ENCODE peak calls at places on chromosome 7, in nine cellular contexts. One of them, this sample, is unnamed.

GRCh38 chr7:42274052-42274451 is 37.0 kb upstream of the GLI3 start:
- DNase-seq in CD8-positive, alpha-beta memory T cell: no peak
- DNase-seq in ovary: no peak
- DNase-seq in H9: no peak
- DNase-seq in naive thymus-derived CD4-positive, alpha-beta T cell: no peak
- DNase-seq in HCT116: no peak
- DNase-seq in K562: no peak
- DNase-seq in PC-3: peak; percentile 71
- DNase-seq in CD4-positive, CD25-positive, alpha-beta regulatory T cell: no peak
- DNase-seq in this sample: no peak

GRCh38 chr7:95867309-95867708 is 95.0 kb downstream of the DYNC1I1 start:
- DNase-seq in CD8-positive, alpha-beta memory T cell: no peak
- DNase-seq in ovary: no peak
- DNase-seq in H9: peak; percentile 67
- DNase-seq in naive thymus-derived CD4-positive, alpha-beta T cell: no peak
- DNase-seq in HCT116: no peak
- DNase-seq in K562: no peak
- DNase-seq in PC-3: no peak
- DNase-seq in CD4-positive, CD25-positive, alpha-beta regulatory T cell: no peak
- DNase-seq in this sample: no peak

GRCh38 chr7:149450821-149451220 is 10.0 kb downstream of the ZNF777 start:
- DNase-seq in CD8-positive, alpha-beta memory T cell: no peak
- DNase-seq in ovary: no peak
- DNase-seq in H9: no peak
- DNase-seq in naive thymus-derived CD4-positive, alpha-beta T cell: no peak
- DNase-seq in HCT116: no peak
- DNase-seq in K562: no peak
- DNase-seq in PC-3: no peak
- DNase-seq in CD4-positive, CD25-positive, alpha-beta regulatory T cell: no peak
- DNase-seq in this sample: no peak

GRCh38 chr7:11232462-11232861 is 258.8 kb downstream of the PHF14 start:
- DNase-seq in CD8-positive, alpha-beta memory T cell: no peak
- DNase-seq in ovary: no peak
- DNase-seq in H9: no peak
- DNase-seq in naive thymus-derived CD4-positive, alpha-beta T cell: no peak
- DNase-seq in HCT116: no peak
- DNase-seq in K562: no peak
- DNase-seq in PC-3: peak; percentile 7
- DNase-seq in CD4-positive, CD25-positive, alpha-beta regulatory T cell: no peak
- DNase-seq in this sample: no peak

GRCh38 chr7:82235710-82236109 is 207.9 kb downstream of the CACNA2D1 start:
- DNase-seq in CD8-positive, alpha-beta memory T cell: no peak
- DNase-seq in ovary: no peak
- DNase-seq in H9: no peak
- DNase-seq in naive thymus-derived CD4-positive, alpha-beta T cell: no peak
- DNase-seq in HCT116: no peak
- DNase-seq in K562: no peak
- DNase-seq in PC-3: peak; percentile 18
- DNase-seq in CD4-positive, CD25-positive, alpha-beta regulatory T cell: no peak
- DNase-seq in this sample: no peak

GRCh38 chr7:43872401-43873165 is 3.3 kb upstream of the MRPS24 start:
- DNase-seq in CD8-positive, alpha-beta memory T cell: no peak
- DNase-seq in ovary: peak; percentile 41
- DNase-seq in H9: no peak
- DNase-seq in naive thymus-derived CD4-positive, alpha-beta T cell: no peak
- DNase-seq in HCT116: no peak
- DNase-seq in K562: peak; percentile 36
- DNase-seq in PC-3: peak; percentile 91
- DNase-seq in CD4-positive, CD25-positive, alpha-beta regulatory T cell: no peak
- DNase-seq in this sample: no peak

GRCh38 chr7:73746378-73746777 is 7.8 kb upstream of the ABHD11 start:
- DNase-seq in CD8-positive, alpha-beta memory T cell: no peak
- DNase-seq in ovary: no peak
- DNase-seq in H9: no peak
- DNase-seq in naive thymus-derived CD4-positive, alpha-beta T cell: no peak
- DNase-seq in HCT116: no peak
- DNase-seq in K562: no peak
- DNase-seq in PC-3: no peak
- DNase-seq in CD4-positive, CD25-positive, alpha-beta regulatory T cell: no peak
- DNase-seq in this sample: no peak

GRCh38 chr7:30237271-30237695 is 47.1 kb upstream of the ZNRF2 start:
- DNase-seq in CD8-positive, alpha-beta memory T cell: no peak
- DNase-seq in ovary: no peak
- DNase-seq in H9: no peak
- DNase-seq in naive thymus-derived CD4-positive, alpha-beta T cell: no peak
- DNase-seq in HCT116: no peak
- DNase-seq in K562: no peak
- DNase-seq in PC-3: no peak
- DNase-seq in CD4-positive, CD25-positive, alpha-beta regulatory T cell: no peak
- DNase-seq in this sample: peak; percentile 14

GRCh38 chr7:105769951-105770628 is 106.3 kb downstream of the ATXN7L1 start:
- DNase-seq in CD8-positive, alpha-beta memory T cell: no peak
- DNase-seq in ovary: no peak
- DNase-seq in H9: no peak
- DNase-seq in naive thymus-derived CD4-positive, alpha-beta T cell: no peak
- DNase-seq in HCT116: peak; percentile 61
- DNase-seq in K562: no peak
- DNase-seq in PC-3: peak; percentile 84
- DNase-seq in CD4-positive, CD25-positive, alpha-beta regulatory T cell: no peak
- DNase-seq in this sample: no peak

GRCh38 chr7:20241491-20242261 is 24.5 kb upstream of the MACC1 start:
- DNase-seq in CD8-positive, alpha-beta memory T cell: no peak
- DNase-seq in ovary: no peak
- DNase-seq in H9: no peak
- DNase-seq in naive thymus-derived CD4-positive, alpha-beta T cell: no peak
- DNase-seq in HCT116: no peak
- DNase-seq in K562: no peak
- DNase-seq in PC-3: peak; percentile 83
- DNase-seq in CD4-positive, CD25-positive, alpha-beta regulatory T cell: no peak
- DNase-seq in this sample: no peak

GRCh38 chr7:37448637-37449331 is at the start of gene ELMO1:
- DNase-seq in CD8-positive, alpha-beta memory T cell: peak; percentile 85
- DNase-seq in ovary: peak; percentile 80
- DNase-seq in H9: peak; percentile 87
- DNase-seq in naive thymus-derived CD4-positive, alpha-beta T cell: peak; percentile 81
- DNase-seq in HCT116: no peak
- DNase-seq in K562: peak; percentile 23
- DNase-seq in PC-3: peak; percentile 2
- DNase-seq in CD4-positive, CD25-positive, alpha-beta regulatory T cell: peak; percentile 82
- DNase-seq in this sample: peak; percentile 59

GRCh38 chr7:14751461-14751860 is 151.1 kb downstream of the DGKB start:
- DNase-seq in CD8-positive, alpha-beta memory T cell: no peak
- DNase-seq in ovary: no peak
- DNase-seq in H9: no peak
- DNase-seq in naive thymus-derived CD4-positive, alpha-beta T cell: no peak
- DNase-seq in HCT116: no peak
- DNase-seq in K562: no peak
- DNase-seq in PC-3: no peak
- DNase-seq in CD4-positive, CD25-positive, alpha-beta regulatory T cell: no peak
- DNase-seq in this sample: no peak

GRCh38 chr7:134515569-134516468 is 11.5 kb upstream of the AKR1B10 start:
- DNase-seq in CD8-positive, alpha-beta memory T cell: no peak
- DNase-seq in ovary: no peak
- DNase-seq in H9: no peak
- DNase-seq in naive thymus-derived CD4-positive, alpha-beta T cell: no peak
- DNase-seq in HCT116: peak; percentile 68
- DNase-seq in K562: no peak
- DNase-seq in PC-3: peak; percentile 99
- DNase-seq in CD4-positive, CD25-positive, alpha-beta regulatory T cell: no peak
- DNase-seq in this sample: no peak

GRCh38 chr7:158863611-158864506 is 7.5 kb downstream of the DYNC2I1 start:
- DNase-seq in CD8-positive, alpha-beta memory T cell: peak; percentile 5
- DNase-seq in ovary: peak; percentile 79
- DNase-seq in H9: no peak
- DNase-seq in naive thymus-derived CD4-positive, alpha-beta T cell: peak; percentile 23
- DNase-seq in HCT116: peak; percentile 31
- DNase-seq in K562: peak; percentile 94
- DNase-seq in PC-3: peak; percentile 85
- DNase-seq in CD4-positive, CD25-positive, alpha-beta regulatory T cell: peak; percentile 13
- DNase-seq in this sample: peak; percentile 53
- H3K4me1 ChIP-seq in CD8-positive, alpha-beta memory T cell: peaks cover 21% of the 10 kb centered on the region
- H3K4me1 ChIP-seq in ovary: peaks cover 4% of the 10 kb centered on the region
- H3K4me1 ChIP-seq in H9: no peaks in the 10 kb centered on the region
- H3K4me1 ChIP-seq in naive thymus-derived CD4-positive, alpha-beta T cell: no peaks in the 10 kb centered on the region
- H3K4me1 ChIP-seq in HCT116: peaks cover 7% of the 10 kb centered on the region
- H3K4me1 ChIP-seq in K562: peaks cover 58% of the 10 kb centered on the region
- H3K4me1 ChIP-seq in PC-3: peaks cover 34% of the 10 kb centered on the region
- H3K4me1 ChIP-seq in CD4-positive, CD25-positive, alpha-beta regulatory T cell: peaks cover 7% of the 10 kb centered on the region
- H3K4me1 ChIP-seq in this sample: peaks cover 9% of the 10 kb centered on the region

DNA sequence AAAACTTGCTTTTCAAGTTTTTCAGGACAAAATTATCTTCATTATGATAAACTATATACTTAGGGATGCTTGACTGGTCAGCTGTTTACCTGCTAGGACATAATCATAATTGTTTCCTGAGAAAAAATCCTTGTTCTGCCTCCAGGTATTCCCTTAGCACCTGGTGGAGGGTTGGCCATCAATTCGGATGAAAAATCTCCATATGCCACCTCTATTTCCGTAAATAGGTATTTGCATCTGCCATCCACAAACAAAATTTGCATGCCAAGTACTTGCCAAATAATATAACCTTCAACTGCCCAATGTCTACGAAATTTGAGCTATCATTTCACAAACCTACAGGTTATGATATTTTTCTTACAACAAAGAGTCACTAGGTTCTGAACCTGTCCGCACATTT is 126.2 kb downstream of the RNF133 start:
- DNase-seq in CD8-positive, alpha-beta memory T cell: no peak
- DNase-seq in ovary: no peak
- DNase-seq in H9: no peak
- DNase-seq in naive thymus-derived CD4-positive, alpha-beta T cell: no peak
- DNase-seq in HCT116: no peak
- DNase-seq in K562: no peak
- DNase-seq in PC-3: no peak
- DNase-seq in CD4-positive, CD25-positive, alpha-beta regulatory T cell: no peak
- DNase-seq in this sample: no peak
- H3K4me1 ChIP-seq in CD8-positive, alpha-beta memory T cell: no peaks in the 10 kb centered on the region
- H3K4me1 ChIP-seq in ovary: no peaks in the 10 kb centered on the region
- H3K4me1 ChIP-seq in H9: no peaks in the 10 kb centered on the region
- H3K4me1 ChIP-seq in naive thymus-derived CD4-positive, alpha-beta T cell: no peaks in the 10 kb centered on the region
- H3K4me1 ChIP-seq in HCT116: no peaks in the 10 kb centered on the region
- H3K4me1 ChIP-seq in K562: no peaks in the 10 kb centered on the region
- H3K4me1 ChIP-seq in PC-3: no peaks in the 10 kb centered on the region
- H3K4me1 ChIP-seq in CD4-positive, CD25-positive, alpha-beta regulatory T cell: no peaks in the 10 kb centered on the region
- H3K4me1 ChIP-seq in this sample: no peaks in the 10 kb centered on the region

DNA sequence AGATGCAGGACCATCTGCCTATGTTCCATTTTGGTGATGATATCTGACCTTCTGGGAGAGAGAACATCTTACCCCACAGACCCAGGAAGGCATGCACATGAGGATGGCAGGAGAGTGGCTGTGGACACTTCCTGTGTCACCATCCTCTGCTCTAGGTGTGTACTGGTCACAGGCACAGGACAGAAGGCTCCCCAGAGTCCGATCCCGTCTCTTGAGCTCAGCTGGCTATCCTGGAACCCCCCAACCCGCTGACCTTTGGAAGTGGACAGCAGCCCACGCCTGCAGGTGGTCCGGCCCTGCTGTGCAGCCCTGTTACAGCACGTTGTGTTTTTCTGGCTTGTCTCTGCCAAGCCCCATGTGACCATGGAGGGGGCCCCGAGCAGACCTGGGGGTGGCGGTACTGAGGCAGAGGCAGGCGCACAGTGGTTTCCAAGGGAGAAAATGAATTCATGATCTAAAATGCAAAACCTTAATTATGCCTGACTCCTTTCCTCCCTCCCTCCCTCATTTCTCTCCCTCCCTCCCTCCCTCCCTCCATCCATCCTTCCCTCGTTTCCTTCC is 178.8 kb downstream of the CUX1 start:
- DNase-seq in CD8-positive, alpha-beta memory T cell: no peak
- DNase-seq in ovary: no peak
- DNase-seq in H9: no peak
- DNase-seq in naive thymus-derived CD4-positive, alpha-beta T cell: no peak
- DNase-seq in HCT116: no peak
- DNase-seq in K562: no peak
- DNase-seq in PC-3: no peak
- DNase-seq in CD4-positive, CD25-positive, alpha-beta regulatory T cell: no peak
- DNase-seq in this sample: no peak
- H3K4me1 ChIP-seq in CD8-positive, alpha-beta memory T cell: no peaks in the 10 kb centered on the region
- H3K4me1 ChIP-seq in ovary: no peaks in the 10 kb centered on the region
- H3K4me1 ChIP-seq in H9: peaks cover 3% of the 10 kb centered on the region
- H3K4me1 ChIP-seq in naive thymus-derived CD4-positive, alpha-beta T cell: no peaks in the 10 kb centered on the region
- H3K4me1 ChIP-seq in HCT116: no peaks in the 10 kb centered on the region
- H3K4me1 ChIP-seq in K562: no peaks in the 10 kb centered on the region
- H3K4me1 ChIP-seq in PC-3: no peaks in the 10 kb centered on the region
- H3K4me1 ChIP-seq in CD4-positive, CD25-positive, alpha-beta regulatory T cell: no peaks in the 10 kb centered on the region
- H3K4me1 ChIP-seq in this sample: no peaks in the 10 kb centered on the region

DNA sequence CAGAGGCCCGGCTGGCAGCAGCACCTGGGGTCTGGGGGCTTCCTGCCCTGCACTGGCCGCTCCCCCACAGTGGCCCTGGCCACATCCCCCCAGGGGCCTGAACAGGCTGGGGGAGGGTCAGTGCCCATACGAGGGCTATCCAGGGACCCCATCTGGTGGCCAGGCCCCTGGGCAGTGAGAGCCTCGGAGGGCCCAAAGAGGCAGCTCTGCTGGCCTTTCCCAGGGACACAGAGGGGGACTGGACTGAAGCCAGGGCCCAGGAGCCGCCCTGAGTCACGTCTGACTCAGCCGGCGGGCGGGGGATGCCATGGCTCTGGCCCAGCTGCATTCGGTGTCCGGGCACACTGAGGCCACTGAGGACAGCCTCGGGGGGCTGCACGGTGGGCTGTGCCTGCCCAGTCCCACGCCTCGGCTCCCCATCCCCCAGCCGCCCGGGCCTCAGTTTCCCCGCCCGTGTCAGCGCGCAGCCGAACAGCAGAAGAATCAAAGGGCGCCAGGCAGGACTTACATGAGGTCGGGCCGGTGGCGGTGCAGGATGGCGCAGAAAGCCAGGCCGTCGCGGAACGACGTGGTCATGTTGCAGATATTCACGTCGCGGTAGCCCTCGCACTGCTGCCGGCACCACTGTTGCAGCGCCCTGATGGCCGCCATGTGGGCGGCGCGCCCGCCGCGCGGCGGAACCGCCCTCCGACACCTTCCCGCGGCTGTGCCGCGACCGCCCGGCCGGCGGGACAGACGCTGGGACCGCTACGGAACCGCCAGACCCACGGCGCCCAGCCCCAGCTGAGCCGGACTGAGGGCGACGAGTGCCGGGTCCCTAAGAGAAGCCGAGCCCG is at the start of gene MICALL2:
- DNase-seq in CD8-positive, alpha-beta memory T cell: no peak
- DNase-seq in ovary: peak; percentile 83
- DNase-seq in H9: no peak
- DNase-seq in naive thymus-derived CD4-positive, alpha-beta T cell: no peak
- DNase-seq in HCT116: peak; percentile 54
- DNase-seq in K562: peak; percentile 60
- DNase-seq in PC-3: peak; percentile 89
- DNase-seq in CD4-positive, CD25-positive, alpha-beta regulatory T cell: no peak
- DNase-seq in this sample: peak; percentile 68
- H3K4me1 ChIP-seq in CD8-positive, alpha-beta memory T cell: peaks cover 14% of the 10 kb centered on the region
- H3K4me1 ChIP-seq in ovary: peaks cover 9% of the 10 kb centered on the region
- H3K4me1 ChIP-seq in H9: no peaks in the 10 kb centered on the region
- H3K4me1 ChIP-seq in naive thymus-derived CD4-positive, alpha-beta T cell: peaks cover 8% of the 10 kb centered on the region
- H3K4me1 ChIP-seq in HCT116: peaks cover 67% of the 10 kb centered on the region
- H3K4me1 ChIP-seq in K562: peaks cover 45% of the 10 kb centered on the region
- H3K4me1 ChIP-seq in PC-3: peaks cover 38% of the 10 kb centered on the region
- H3K4me1 ChIP-seq in CD4-positive, CD25-positive, alpha-beta regulatory T cell: peaks cover 23% of the 10 kb centered on the region
- H3K4me1 ChIP-seq in this sample: peaks cover 79% of the 10 kb centered on the region